ENCODE peak calls at places on chromosomes 16 and 17, in ten cellular contexts. P is activated naive CD8-positive, alpha-beta T cell treated with anti-CD3 and anti-CD28 coated beads, Interleukin-2, amount 50 U/mL, for 16 hours; H is H9; F is mucosa of descending colon; G is T follicular helper cell; S is stimulated activated CD8-positive, alpha-beta memory T cell treated with anti-CD3 and anti-CD28 coated beads, Interleukin-7, amount 100 ng/mL, for 24 hours; U is stimulated activated CD4-positive, alpha-beta T cell treated with anti-CD3 and anti-CD28 coated beads, TNF-alpha, amount 100 ng/mL, for 4 hours; J is cardiac muscle cell; I is uterus; C is IMR-90. L is an unnamed sample.

GRCh38 chr16:55282441-55282840 is 41.6 kb upstream of the IRX6 start:
- DNase-seq in P (no peak), H (no peak), F (no peak), G (no peak), S (no peak), U (no peak), J (no peak), I (no peak), C (no peak), L (no peak)

GRCh38 chr16:81702506-81702905 is 76.6 kb upstream of the PLCG2 start:
- DNase-seq in P (no peak), H (no peak), F (no peak), G (no peak), S (no peak), U (no peak), J (no peak), I (no peak), C (no peak), L (no peak)

GRCh38 chr16:84836234-84836647 is 16.5 kb downstream of the CRISPLD2 start:
- DNase-seq in P (no peak), H (peak), F (peak), G (no peak), S (no peak), U (no peak), J (peak), I (peak), C (peak), L (no peak)

GRCh38 chr16:2490190-2491105 is 15.5 kb downstream of the TBC1D24 start:
- DNase-seq in P (no peak), H (no peak), F (no peak), G (no peak), S (no peak), U (no peak), J (no peak), I (no peak), C (no peak), L (no peak)

GRCh38 chr16:58196898-58197313 is 1.0 kb downstream of the CSNK2A2 start:
- DNase-seq in P (no peak), H (no peak), F (no peak), G (no peak), S (no peak), U (no peak), J (no peak), I (no peak), C (peak), L (no peak)

GRCh38 chr17:44362964-44363612 is 565 bp downstream of the FAM171A2 start:
- DNase-seq in P (no peak), H (no peak), F (no peak), G (no peak), S (no peak), U (no peak), J (peak), I (peak), C (no peak), L (no peak)

GRCh38 chr16:11586375-11586855 is 304 bp downstream of the LITAF start:
- DNase-seq in P (no peak), H (no peak), F (no peak), G (no peak), S (no peak), U (no peak), J (no peak), I (no peak), C (no peak), L (no peak)

GRCh38 chr16:72561-73537 is at the start of gene RHBDF1:
- DNase-seq in P (no peak), H (peak), F (peak), G (no peak), S (no peak), U (no peak), J (peak), I (peak), C (peak), L (no peak)

GRCh38 chr17:81831957-81832607 is 1.0 kb downstream of the MCRIP1 start:
- DNase-seq in P (peak), H (no peak), F (no peak), G (peak), S (peak), U (peak), J (no peak), I (no peak), C (peak), L (peak)

GRCh38 chr17:14298221-14298994 is 2.5 kb upstream of the HS3ST3B1 start:
- DNase-seq in P (no peak), H (peak), F (no peak), G (no peak), S (no peak), U (no peak), J (peak), I (no peak), C (no peak), L (no peak)

GRCh38 chr16:83095926-83096692 is 469.3 kb downstream of the CDH13 start:
- DNase-seq in P (no peak), H (no peak), F (no peak), G (no peak), S (no peak), U (no peak), J (no peak), I (no peak), C (peak), L (no peak)

GRCh38 chr16:82010649-82011048 is 621 bp downstream of the SDR42E1 start:
- DNase-seq in P (no peak), H (no peak), F (no peak), G (no peak), S (no peak), U (no peak), J (no peak), I (no peak), C (no peak), L (no peak)

GRCh38 chr17:9239821-9240658 is 218.7 kb downstream of the NTN1 start:
- DNase-seq in P (peak), H (peak), F (peak), G (peak), S (peak), U (peak), J (peak), I (peak), C (peak), L (peak)

GRCh38 chr17:20051624-20052023 is 42.5 kb downstream of the SPECC1 start:
- DNase-seq in P (no peak), H (no peak), F (no peak), G (no peak), S (no peak), U (no peak), J (no peak), I (no peak), C (no peak), L (no peak)

GRCh38 chr17:79046501-79047280 is 22.7 kb downstream of the C1QTNF1 start:
- DNase-seq in P (no peak), H (no peak), F (peak), G (no peak), S (no peak), U (no peak), J (no peak), I (peak), C (no peak), L (no peak)

L was measured in activated CD8-positive, alpha-beta memory T cell treated with anti-CD3 and anti-CD28 coated beads for 4 hours.